ENCODE peak calls at places on chromosomes 7 and 10, in nine cellular contexts. One of them, this sample, is unnamed.

GRCh38 chr10:104622175-104622574 is 18.9 kb upstream of the SORCS3 start:
- DNase-seq in NCI-H1694: no peak
- DNase-seq in fibroblast of the conjunctiva: no peak
- DNase-seq in foreskin fibroblast: no peak
- DNase-seq in AG08395: no peak
- DNase-seq in body of pancreas: no peak
- DNase-seq in non-pigmented ciliary epithelial cell: no peak
- DNase-seq in islet precursor cell: no peak
- DNase-seq in stimulated activated CD8-positive, alpha-beta memory T cell treated with anti-CD3 and anti-CD28 coated beads, Interleukin-7, amount 100 ng/mL, for 4 hours: no peak
- DNase-seq in this sample: no peak

GRCh38 chr7:38632411-38632810 is 1.2 kb upstream of the AMPH start:
- DNase-seq in NCI-H1694: no peak
- DNase-seq in fibroblast of the conjunctiva: no peak
- DNase-seq in foreskin fibroblast: peak; percentile 1
- DNase-seq in AG08395: no peak
- DNase-seq in body of pancreas: no peak
- DNase-seq in non-pigmented ciliary epithelial cell: no peak
- DNase-seq in islet precursor cell: no peak
- DNase-seq in stimulated activated CD8-positive, alpha-beta memory T cell treated with anti-CD3 and anti-CD28 coated beads, Interleukin-7, amount 100 ng/mL, for 4 hours: no peak
- DNase-seq in this sample: no peak

GRCh38 chr7:6290345-6290744 is 17.9 kb upstream of the CYTH3 start:
- DNase-seq in NCI-H1694: no peak
- DNase-seq in fibroblast of the conjunctiva: no peak
- DNase-seq in foreskin fibroblast: peak; percentile 30
- DNase-seq in AG08395: peak; percentile 26
- DNase-seq in body of pancreas: no peak
- DNase-seq in non-pigmented ciliary epithelial cell: no peak
- DNase-seq in islet precursor cell: peak; percentile 93
- DNase-seq in stimulated activated CD8-positive, alpha-beta memory T cell treated with anti-CD3 and anti-CD28 coated beads, Interleukin-7, amount 100 ng/mL, for 4 hours: no peak
- DNase-seq in this sample: no peak

GRCh38 chr7:74365320-74366022 is 76.3 kb downstream of the CLIP2 start:
- DNase-seq in NCI-H1694: peak; percentile 70
- DNase-seq in fibroblast of the conjunctiva: no peak
- DNase-seq in foreskin fibroblast: peak; percentile 69
- DNase-seq in AG08395: peak; percentile 93
- DNase-seq in body of pancreas: no peak
- DNase-seq in non-pigmented ciliary epithelial cell: no peak
- DNase-seq in islet precursor cell: peak; percentile 97
- DNase-seq in stimulated activated CD8-positive, alpha-beta memory T cell treated with anti-CD3 and anti-CD28 coated beads, Interleukin-7, amount 100 ng/mL, for 4 hours: no peak
- DNase-seq in this sample: peak; percentile 71

GRCh38 chr10:104297697-104298660 is 29.0 kb downstream of the GSTO2 start:
- DNase-seq in NCI-H1694: no peak
- DNase-seq in fibroblast of the conjunctiva: no peak
- DNase-seq in foreskin fibroblast: peak; percentile 61
- DNase-seq in AG08395: no peak
- DNase-seq in body of pancreas: no peak
- DNase-seq in non-pigmented ciliary epithelial cell: peak; percentile 66
- DNase-seq in islet precursor cell: peak; percentile 74
- DNase-seq in stimulated activated CD8-positive, alpha-beta memory T cell treated with anti-CD3 and anti-CD28 coated beads, Interleukin-7, amount 100 ng/mL, for 4 hours: no peak
- DNase-seq in this sample: no peak

GRCh38 chr7:117673839-117674238 is 194.0 kb downstream of the CFTR start:
- DNase-seq in NCI-H1694: peak; percentile 17
- DNase-seq in fibroblast of the conjunctiva: peak; percentile 18
- DNase-seq in foreskin fibroblast: peak; percentile 8
- DNase-seq in AG08395: peak; percentile 20
- DNase-seq in body of pancreas: no peak
- DNase-seq in non-pigmented ciliary epithelial cell: no peak
- DNase-seq in islet precursor cell: no peak
- DNase-seq in stimulated activated CD8-positive, alpha-beta memory T cell treated with anti-CD3 and anti-CD28 coated beads, Interleukin-7, amount 100 ng/mL, for 4 hours: no peak
- DNase-seq in this sample: no peak

GRCh38 chr10:75234017-75234682 is 1.6 kb downstream of the COMTD1 start:
- DNase-seq in NCI-H1694: no peak
- DNase-seq in fibroblast of the conjunctiva: peak; percentile 77
- DNase-seq in foreskin fibroblast: peak; percentile 97
- DNase-seq in AG08395: peak; percentile 96
- DNase-seq in body of pancreas: peak; percentile 98
- DNase-seq in non-pigmented ciliary epithelial cell: peak; percentile 63
- DNase-seq in islet precursor cell: peak; percentile 99
- DNase-seq in stimulated activated CD8-positive, alpha-beta memory T cell treated with anti-CD3 and anti-CD28 coated beads, Interleukin-7, amount 100 ng/mL, for 4 hours: peak; percentile 95
- DNase-seq in this sample: peak; percentile 88

GRCh38 chr10:101174319-101174718 is 43.2 kb downstream of the TLX1 start:
- DNase-seq in NCI-H1694: no peak
- DNase-seq in fibroblast of the conjunctiva: no peak
- DNase-seq in foreskin fibroblast: no peak
- DNase-seq in AG08395: no peak
- DNase-seq in body of pancreas: no peak
- DNase-seq in non-pigmented ciliary epithelial cell: no peak
- DNase-seq in islet precursor cell: no peak
- DNase-seq in stimulated activated CD8-positive, alpha-beta memory T cell treated with anti-CD3 and anti-CD28 coated beads, Interleukin-7, amount 100 ng/mL, for 4 hours: no peak
- DNase-seq in this sample: no peak

GRCh38 chr10:6423004-6423403 is 157.1 kb downstream of the PRKCQ start:
- DNase-seq in NCI-H1694: no peak
- DNase-seq in fibroblast of the conjunctiva: no peak
- DNase-seq in foreskin fibroblast: peak; percentile 15
- DNase-seq in AG08395: peak; percentile 38
- DNase-seq in body of pancreas: no peak
- DNase-seq in non-pigmented ciliary epithelial cell: no peak
- DNase-seq in islet precursor cell: peak; percentile 80
- DNase-seq in stimulated activated CD8-positive, alpha-beta memory T cell treated with anti-CD3 and anti-CD28 coated beads, Interleukin-7, amount 100 ng/mL, for 4 hours: peak; percentile 15
- DNase-seq in this sample: no peak

This sample was measured in NCI-H2171.